ENCODE peak calls at places on chromosome 16, in ten cellular contexts. X is tibial artery, G is transverse colon, S is cardiac muscle cell, D is kidney epithelial cell, Z is cardiac fibroblast, E is fibroblast of pulmonary artery, K is GM12865, T is fibroblast of lung, F is brain microvascular endothelial cell. Q is an unnamed sample.

GRCh38 chr16:86258713-86259112 is 251.6 kb upstream of the FOXF1 start:
- DNase-seq in E (no peak), T (peak; percentile 23), G (no peak), X (no peak), S (no peak), D (no peak), K (no peak), F (no peak), Z (no peak), Q (no peak)

GRCh38 chr16:68892214-68892613 is 48.9 kb downstream of the TANGO6 start:
- DNase-seq in F (no peak), S (no peak), X (no peak), T (no peak), D (no peak), Z (no peak), K (no peak), E (no peak), G (no peak), Q (no peak)

GRCh38 chr16:9370071-9370491 is 278.6 kb downstream of the HAPSTR1 start:
- DNase-seq in K (no peak), E (no peak), Z (no peak), G (peak; percentile 64), X (no peak), S (peak; percentile 83), D (no peak), F (no peak), T (no peak), Q (no peak)

GRCh38 chr16:72191551-72191950 is 19.6 kb upstream of the PMFBP1 start:
- DNase-seq in X (no peak), G (no peak), F (peak; percentile 15), E (peak; percentile 20), Z (peak; percentile 70), T (no peak), S (no peak), K (no peak), D (no peak), Q (no peak)

GRCh38 chr16:22192261-22193133 is 13.6 kb upstream of the EEF2K start:
- DNase-seq in X (peak; percentile 95), E (peak; percentile 97), S (peak; percentile 26), T (peak; percentile 95), D (no peak), F (peak; percentile 93), Z (peak; percentile 96), G (peak; percentile 86), K (peak; percentile 94), Q (peak; percentile 75)

GRCh38 chr16:69741951-69742904 is 12.5 kb downstream of the NOB1 start:
- DNase-seq in Z (peak; percentile 69), E (peak; percentile 61), T (peak; percentile 21), K (no peak), S (peak; percentile 5), X (peak; percentile 76), F (peak; percentile 57), G (peak; percentile 92), D (no peak), Q (no peak)

GRCh38 chr16:27641260-27641659 is 91.3 kb downstream of the KATNIP start:
- DNase-seq in S (no peak), X (no peak), T (no peak), E (no peak), K (no peak), G (no peak), Z (no peak), D (no peak), F (no peak), Q (no peak)

GRCh38 chr16:23416816-23417215 is 36.2 kb downstream of the COG7 start:
- DNase-seq in K (no peak), S (peak; percentile 65), G (no peak), Z (no peak), X (no peak), F (no peak), D (no peak), T (no peak), E (no peak), Q (no peak)

GRCh38 chr16:29926675-29927522 is 873 bp upstream of the KCTD13 start:
- DNase-seq in G (peak; percentile 47), Z (no peak), E (no peak), F (no peak), K (no peak), X (no peak), T (peak; percentile 39), S (no peak), D (no peak), Q (no peak)

GRCh38 chr16:1564325-1564724 is 30.9 kb downstream of the TMEM204 start:
- DNase-seq in S (no peak), Z (no peak), T (no peak), E (no peak), G (no peak), F (no peak), K (peak; percentile 10), X (no peak), D (no peak), Q (no peak)

GRCh38 chr16:19236561-19236960 is 49.0 kb upstream of the CLEC19A start:
- DNase-seq in T (no peak), Z (no peak), F (no peak), D (no peak), K (no peak), E (no peak), G (peak; percentile 51), S (no peak), X (no peak), Q (no peak)

GRCh38 chr16:72990003-72990521 is 57.9 kb downstream of the ZFHX3 start:
- DNase-seq in D (no peak), E (peak; percentile 78), Z (peak; percentile 83), X (peak; percentile 94), T (peak; percentile 80), F (peak; percentile 59), S (no peak), K (no peak), G (peak; percentile 68), Q (no peak)

DNA sequence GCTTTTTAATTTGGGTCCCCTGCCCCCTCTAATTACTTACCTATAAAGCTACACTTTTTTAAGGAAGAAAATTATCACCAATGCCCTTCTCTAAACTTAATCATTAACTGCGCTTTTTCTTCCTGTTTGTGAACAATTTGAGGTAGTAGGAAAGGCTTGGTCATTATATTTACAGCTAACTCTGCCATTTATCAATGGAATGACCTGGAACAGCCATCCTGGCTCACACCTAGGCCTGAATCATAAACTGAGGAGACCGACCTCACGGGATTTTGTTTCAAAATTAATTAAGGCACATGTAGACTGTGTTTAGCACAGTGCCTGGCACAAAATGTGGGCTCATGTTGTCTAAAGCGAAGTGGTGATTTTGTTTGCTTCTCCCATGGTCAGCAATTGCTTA is 15.4 kb upstream of the DYNLRB2 start:
- DNase-seq in K (no peak), F (no peak), T (no peak), S (no peak), Z (no peak), G (no peak), D (no peak), E (no peak), X (no peak), Q (no peak)
- TF ChIP-seq CTCF in K (no peak), F (no peak), T (no peak), S (no peak), Z (no peak), G (no peak), D (no peak), E (no peak), X (no peak), Q (no peak)

GRCh38 chr16:58345574-58346354 is 46.5 kb upstream of the GINS3 start:
- DNase-seq in G (no peak), X (no peak), S (no peak), F (no peak), K (no peak), Z (peak; percentile 11), E (peak; percentile 7), D (no peak), T (no peak), Q (no peak)
- TF ChIP-seq CTCF in G (no peak), X (no peak), S (peak; percentile 25), F (no peak), K (peak; percentile 4), Z (peak; percentile 8), E (peak; percentile 13), D (no peak), T (peak; percentile 14), Q (peak; percentile 30)

GRCh38 chr16:10577305-10578202 is 2.8 kb downstream of the EMP2 start:
- DNase-seq in X (no peak), D (no peak), E (no peak), T (no peak), Z (no peak), S (peak; percentile 91), K (no peak), F (no peak), G (peak; percentile 41), Q (no peak)

GRCh38 chr16:10581507-10581906 is 1.1 kb upstream of the EMP2 start:
- DNase-seq in S (no peak), F (no peak), X (no peak), D (no peak), K (no peak), Z (peak; percentile 27), E (peak; percentile 34), G (no peak), T (no peak), Q (no peak)

GRCh38 chr16:10578474-10579316 is 1.7 kb downstream of the EMP2 start:
- DNase-seq in S (peak; percentile 28), K (no peak), D (no peak), Z (no peak), T (peak; percentile 48), G (peak; percentile 68), F (no peak), E (no peak), X (no peak), Q (no peak)

GRCh38 chr16:10579575-10579964 is 828 bp downstream of the EMP2 start:
- DNase-seq in F (no peak), S (no peak), T (no peak), D (no peak), G (no peak), Z (peak; percentile 9), X (no peak), E (no peak), K (no peak), Q (no peak)

DNA sequence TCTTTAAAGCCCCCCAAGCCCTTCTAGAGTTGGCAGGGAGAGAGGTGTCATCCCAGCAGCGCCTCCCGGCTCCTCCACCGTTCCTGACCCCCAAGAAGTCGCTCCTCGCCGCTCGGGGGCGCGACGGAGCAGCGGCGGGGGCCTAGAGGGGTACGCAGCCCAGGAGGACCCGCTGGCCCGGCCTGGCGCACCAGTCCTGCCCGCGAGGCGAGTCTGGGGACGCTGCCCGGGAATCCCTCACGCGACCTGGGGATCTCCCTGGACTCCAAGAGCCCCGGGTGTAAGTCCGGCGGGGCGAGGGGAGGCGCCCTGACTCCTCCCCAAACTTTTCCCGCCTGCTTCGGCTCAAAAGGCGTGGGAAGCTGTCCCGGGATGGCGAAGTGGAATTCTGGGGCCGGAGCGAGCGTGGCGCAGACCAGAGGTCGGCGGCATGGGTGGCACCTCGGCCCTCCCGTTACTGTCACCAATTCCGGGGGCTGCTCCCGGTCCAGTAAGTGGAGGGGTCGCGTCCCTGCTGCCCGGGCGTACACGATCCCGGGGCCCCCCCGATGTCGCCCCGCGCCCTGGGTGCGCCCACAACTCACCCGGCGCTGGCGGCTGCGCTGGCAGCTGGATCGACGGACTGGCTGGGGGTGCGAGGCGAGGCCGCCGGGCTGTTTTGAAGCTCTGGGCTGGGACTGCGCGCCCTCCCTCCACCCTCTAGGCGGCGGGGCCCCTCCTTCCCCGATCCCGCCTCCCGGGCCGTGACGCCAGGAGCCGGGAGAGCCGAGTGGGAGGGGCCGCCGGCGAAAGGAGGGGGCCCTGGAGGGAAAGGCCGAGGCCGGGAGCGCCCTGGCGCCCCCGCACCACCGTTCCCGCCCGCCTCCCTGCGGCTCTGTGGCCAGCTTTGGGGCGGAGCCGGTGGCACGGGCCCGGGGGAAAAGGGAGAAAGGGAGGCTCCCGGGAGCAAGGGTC is at the start of gene EMP2:
- DNase-seq in S (peak; percentile 92), X (peak; percentile 78), G (peak; percentile 87), D (no peak), T (peak; percentile 73), Z (peak; percentile 62), F (peak; percentile 40), E (peak; percentile 63), K (peak; percentile 33), Q (no peak)
- TF ChIP-seq CTCF in S (peak; percentile 70), X (peak; percentile 66), G (peak; percentile 41), D (peak; percentile 47), T (peak; percentile 47), Z (peak; percentile 49), F (peak; percentile 66), E (peak; percentile 34), K (peak; percentile 18), Q (peak; percentile 1)

GRCh38 chr16:87548086-87548485 is 54.2 kb upstream of the JPH3 start:
- DNase-seq in K (no peak), Z (no peak), F (no peak), E (no peak), D (no peak), S (no peak), X (no peak), G (no peak), T (no peak), Q (no peak)
- TF ChIP-seq CTCF in K (no peak), Z (no peak), F (no peak), E (peak; percentile 10), D (no peak), S (no peak), X (no peak), G (no peak), T (no peak), Q (no peak)